ENCODE peak calls at places on chromosomes 11 and 22, in five cellular contexts. L, N, G, S and X are unnamed samples.

GRCh38 chr11:14645247-14645912 is 1.8 kb downstream of the PDE3B start:
- DNase-seq in S (no peak), G (no peak), N (peak), L (peak), X (no peak)

GRCh38 chr22:30087611-30088010 is 7.3 kb downstream of the HORMAD2 start:
- DNase-seq in S (no peak), N (no peak), G (no peak), L (no peak), X (no peak)

GRCh38 chr11:37597776-37598175 is 999.7 kb upstream of the RAG2 start:
- DNase-seq in S (no peak), G (no peak), N (no peak), L (no peak), X (no peak)

GRCh38 chr22:28882545-28882877 is 861 bp upstream of the ZNRF3 start:
- DNase-seq in S (no peak), N (peak), G (no peak), L (peak), X (no peak)

GRCh38 chr11:21398195-21398594 is 728.8 kb downstream of the NELL1 start:
- DNase-seq in S (no peak), N (no peak), G (no peak), L (no peak), X (no peak)

GRCh38 chr11:66048525-66049313 is at the start of gene GAL3ST3:
- DNase-seq in N (no peak), L (no peak), S (peak), G (no peak), X (no peak)

GRCh38 chr22:20803696-20804324 is 29.9 kb downstream of the SERPIND1 start:
- DNase-seq in N (peak), S (peak), G (no peak), L (peak), X (no peak)

GRCh38 chr11:111561801-111562325 is 21.3 kb downstream of the LAYN start:
- DNase-seq in G (no peak), N (no peak), S (no peak), L (peak), X (no peak)

GRCh38 chr11:107331728-107332127 is 125.9 kb downstream of the CWF19L2 start:
- DNase-seq in S (no peak), G (no peak), L (no peak), N (no peak), X (no peak)

GRCh38 chr11:102401905-102402304 is 50.7 kb downstream of the TMEM123 start:
- DNase-seq in L (no peak), G (no peak), S (no peak), N (no peak), X (no peak)

GRCh38 chr11:119417726-119418540 is 5.0 kb downstream of the THY1 start:
- DNase-seq in N (no peak), S (no peak), L (peak), G (no peak), X (no peak)

GRCh38 chr22:46617250-46618103 is 2.7 kb upstream of the GRAMD4 start:
- DNase-seq in G (no peak), L (peak), S (no peak), N (no peak), X (no peak)

GRCh38 chr11:120115272-120116000 is 22.5 kb downstream of the TRIM29 start:
- DNase-seq in L (no peak), S (no peak), N (no peak), G (no peak), X (no peak)

GRCh38 chr11:75242722-75243600 is 2.4 kb downstream of the TPBGL start:
- DNase-seq in S (no peak), N (no peak), G (no peak), L (no peak), X (no peak)

GRCh38 chr11:109865558-109866186 is 227.5 kb upstream of the ZC3H12C start:
- DNase-seq in L (no peak), N (peak), S (no peak), G (no peak), X (no peak)

GRCh38 chr11:94031625-94032024 is 10.5 kb downstream of the HEPHL1 start:
- DNase-seq in L (no peak), G (no peak), N (no peak), S (no peak), X (no peak)

GRCh38 chr11:94034207-94034606 is 13.1 kb downstream of the HEPHL1 start:
- DNase-seq in S (no peak), L (no peak), N (no peak), G (no peak), X (no peak)

GRCh38 chr11:94032066-94032465 is 10.9 kb downstream of the HEPHL1 start:
- DNase-seq in L (no peak), G (no peak), S (no peak), N (no peak), X (no peak)

GRCh38 chr11:94030059-94030458 is 8.9 kb downstream of the HEPHL1 start:
- DNase-seq in G (no peak), L (no peak), S (no peak), N (no peak), X (no peak)

DNA sequence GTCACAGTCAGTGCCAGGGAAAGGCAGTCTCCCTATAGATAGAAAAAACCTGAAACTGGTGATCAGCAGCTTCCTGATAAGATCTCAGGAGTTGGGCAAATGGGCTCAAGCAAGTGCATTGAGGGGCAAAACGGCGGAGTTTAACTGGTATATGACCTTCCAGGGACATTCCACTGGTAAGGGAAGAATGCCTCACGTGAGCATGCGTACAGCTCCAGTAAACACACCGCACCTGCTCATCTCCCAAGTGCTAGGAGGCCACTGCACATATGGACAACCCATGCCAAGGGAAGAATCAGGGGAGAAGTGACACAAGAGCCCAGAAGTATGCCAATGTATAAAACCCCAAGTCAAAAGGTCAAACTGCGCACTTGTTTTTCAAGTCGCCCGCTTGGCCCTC is 11.6 kb downstream of the HEPHL1 start:
- DNase-seq in G (no peak), L (no peak), N (no peak), S (no peak), X (no peak)
- H3K4me3 ChIP-seq in G (no peak), L (no peak), N (no peak), S (no peak), X (no peak)

DNA sequence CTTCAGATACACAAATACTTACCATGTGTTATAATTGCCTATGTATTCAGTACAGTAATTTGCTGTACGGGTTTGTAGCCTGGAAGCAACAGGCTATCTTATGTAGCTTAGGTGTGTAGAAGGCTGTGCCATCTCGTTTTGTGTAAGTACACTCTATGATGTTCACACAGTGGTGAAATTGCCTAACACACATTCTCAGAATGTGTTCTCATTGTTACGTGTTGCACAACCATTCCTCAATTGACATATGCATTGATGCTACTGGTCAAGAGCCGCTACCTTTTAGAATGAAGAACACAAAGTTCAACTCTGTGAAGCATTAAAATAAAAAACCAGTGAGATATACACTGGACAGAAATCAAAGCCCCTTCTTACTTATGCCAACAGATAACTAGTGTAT is 26.7 kb downstream of the SVIP start:
- DNase-seq in L (no peak), G (no peak), S (no peak), N (no peak), X (no peak)
- H3K4me3 ChIP-seq in L (no peak), G (no peak), S (no peak), N (no peak), X (no peak)

DNA sequence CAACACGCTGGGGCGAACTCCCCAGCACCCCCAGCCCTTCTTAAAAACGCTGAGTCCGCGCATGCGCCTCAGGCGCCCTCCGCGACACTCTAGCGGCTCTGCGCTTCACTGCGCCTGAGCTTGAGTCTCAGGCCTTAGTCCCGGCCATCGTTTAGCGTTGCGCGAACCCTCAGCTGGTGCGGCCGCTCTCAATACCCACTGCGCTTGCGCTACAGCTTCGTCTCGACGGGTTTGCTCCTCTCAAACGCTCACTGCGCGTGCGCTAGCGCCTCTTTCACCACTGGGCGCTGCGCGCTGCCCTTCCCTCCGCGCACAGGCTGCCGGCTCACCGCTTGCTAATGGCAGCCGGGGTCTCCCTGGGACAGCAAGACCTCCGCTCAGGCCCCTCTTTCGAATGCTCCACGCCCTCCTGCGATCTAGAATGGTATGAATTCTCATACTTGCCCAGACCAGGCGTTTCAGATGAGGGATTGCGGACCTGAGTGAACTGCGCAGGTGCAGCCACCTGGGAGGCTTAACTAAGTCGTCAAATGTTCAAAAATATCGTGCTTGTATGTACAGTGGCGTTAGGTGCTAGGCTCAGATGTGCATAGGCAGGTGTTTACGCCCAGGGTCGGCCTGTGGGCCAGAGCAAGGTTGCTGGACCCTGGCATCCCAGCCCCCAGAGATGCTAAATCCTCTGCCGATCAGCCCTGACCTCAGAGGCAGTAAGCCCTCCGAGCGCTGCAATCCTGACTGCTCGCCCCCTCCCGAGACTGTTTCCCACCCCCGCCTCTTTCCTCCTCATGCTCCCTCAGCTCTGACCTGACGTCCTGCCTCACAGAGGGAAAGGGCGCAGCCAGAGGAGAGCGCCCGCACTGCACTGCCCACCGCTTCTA is at the start of gene SLC2A11:
- DNase-seq in N (peak), S (peak), L (peak), G (peak), X (peak)
- H3K4me3 ChIP-seq in N (peak), S (peak), L (peak), G (peak), X (peak)

GRCh38 chr11:88335284-88335683 is 2.3 kb downstream of the CTSC start:
- DNase-seq in G (no peak), L (no peak), N (no peak), S (no peak), X (no peak)
- H3K4me3 ChIP-seq in G (peak), L (peak), N (peak), S (no peak), X (no peak)

DNA sequence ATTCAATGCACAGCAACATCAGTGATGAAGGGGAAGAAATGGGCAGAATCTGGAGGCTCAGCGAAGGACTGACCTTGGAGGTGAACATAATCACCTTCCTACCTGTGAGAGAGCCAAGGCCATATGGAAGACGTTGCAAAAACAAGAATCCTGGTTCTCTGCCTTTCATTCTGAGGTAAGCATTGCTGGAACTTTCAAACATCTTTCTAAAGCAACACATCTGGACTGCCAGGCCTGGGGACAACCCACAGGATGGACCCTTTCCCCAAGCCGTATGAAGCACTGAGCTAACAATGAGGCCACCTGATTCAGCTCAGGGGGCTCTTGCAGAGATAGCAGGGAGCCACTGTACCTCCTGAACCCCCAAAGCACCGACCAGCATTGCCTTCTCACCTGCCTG is 70.5 kb downstream of the ETS1 start:
- DNase-seq in N (peak), S (no peak), G (no peak), L (no peak), X (no peak)
- H3K4me3 ChIP-seq in N (peak), S (no peak), G (peak), L (peak), X (peak)

DNA sequence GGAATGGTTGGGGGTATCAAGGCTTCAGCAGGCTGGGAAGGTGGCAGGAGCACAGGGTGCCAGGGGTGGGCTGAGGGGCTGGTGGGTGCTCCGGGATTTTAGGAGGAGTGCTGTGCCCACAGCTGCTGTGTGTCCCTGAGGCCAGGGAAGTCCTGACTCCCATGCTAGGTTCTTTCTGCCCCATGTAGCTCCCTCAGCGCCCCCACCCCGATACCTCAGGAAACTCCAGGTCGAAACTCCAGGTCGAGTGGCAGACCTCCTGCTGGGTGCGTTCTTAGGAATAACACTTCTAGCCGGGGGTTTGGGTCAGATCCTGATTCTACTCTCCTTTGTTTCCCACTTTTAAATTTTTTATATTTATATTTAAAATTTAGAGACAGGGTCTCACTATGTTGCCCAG is 8.3 kb downstream of the AP2A2 start:
- DNase-seq in S (no peak), G (no peak), L (no peak), N (no peak), X (no peak)
- H3K4me3 ChIP-seq in S (no peak), G (no peak), L (no peak), N (no peak), X (peak)